ENCODE peak calls at places on chromosomes 1 and 21, in four cellular contexts. F is fibroblast of pulmonary artery, Q is fibroblast of lung, I is psoas muscle. T is an unnamed sample.

GRCh38 chr1:152747831-152748230 is 10.0 kb upstream of the KPRP start:
- DNase-seq in I (no peak), Q (peak), F (no peak), T (peak)

GRCh38 chr1:168942165-168942564 is 164.3 kb upstream of the ATP1B1 start:
- DNase-seq in Q (no peak), F (no peak), I (no peak), T (no peak)

GRCh38 chr1:101004061-101004460 is 21.5 kb downstream of the DPH5 start:
- DNase-seq in Q (peak), I (no peak), F (peak), T (peak)

GRCh38 chr1:79604490-79605198 is 598.1 kb upstream of the ADGRL4 start:
- DNase-seq in I (no peak), Q (no peak), F (no peak), T (no peak)

GRCh38 chr1:30923597-30923996 is 15.0 kb upstream of the SDC3 start:
- DNase-seq in Q (no peak), F (peak), I (no peak), T (peak)

GRCh38 chr21:14058566-14058965 is 152.2 kb downstream of the LIPI start:
- DNase-seq in F (no peak), Q (no peak), I (no peak), T (no peak)

GRCh38 chr1:167532375-167532774 is 14.0 kb upstream of the CD247 start:
- DNase-seq in F (peak), Q (no peak), I (no peak), T (no peak)

GRCh38 chr1:216303690-216304089 is 119.6 kb downstream of the USH2A start:
- DNase-seq in I (no peak), Q (no peak), F (no peak), T (no peak)

GRCh38 chr1:192489748-192490147 is 85.8 kb upstream of the RGS1 start:
- DNase-seq in I (no peak), Q (peak), F (peak), T (peak)

GRCh38 chr1:2785631-2786328 is 15.7 kb downstream of the TTC34 start:
- DNase-seq in Q (no peak), I (peak), F (no peak), T (no peak)

GRCh38 chr1:228530951-228531731 is 44.0 kb downstream of the RNF187 start:
- DNase-seq in Q (no peak), I (no peak), F (no peak), T (no peak)

GRCh38 chr21:37166733-37167132 is 93.7 kb downstream of the TTC3 start:
- DNase-seq in Q (no peak), I (no peak), F (peak), T (no peak)

GRCh38 chr1:202807367-202807925 is 775 bp downstream of the KDM5B start:
- DNase-seq in Q (peak), I (peak), F (no peak), T (peak)

GRCh38 chr1:69791311-69791710 is 223.6 kb downstream of the LRRC7 start:
- DNase-seq in Q (peak), F (peak), I (no peak), T (no peak)

GRCh38 chr1:69787151-69787550 is 219.4 kb downstream of the LRRC7 start:
- DNase-seq in F (no peak), Q (no peak), I (no peak), T (no peak)
- TF ChIP-seq CTCF in F (no peak), Q (no peak), I (no peak), T (no peak)

DNA sequence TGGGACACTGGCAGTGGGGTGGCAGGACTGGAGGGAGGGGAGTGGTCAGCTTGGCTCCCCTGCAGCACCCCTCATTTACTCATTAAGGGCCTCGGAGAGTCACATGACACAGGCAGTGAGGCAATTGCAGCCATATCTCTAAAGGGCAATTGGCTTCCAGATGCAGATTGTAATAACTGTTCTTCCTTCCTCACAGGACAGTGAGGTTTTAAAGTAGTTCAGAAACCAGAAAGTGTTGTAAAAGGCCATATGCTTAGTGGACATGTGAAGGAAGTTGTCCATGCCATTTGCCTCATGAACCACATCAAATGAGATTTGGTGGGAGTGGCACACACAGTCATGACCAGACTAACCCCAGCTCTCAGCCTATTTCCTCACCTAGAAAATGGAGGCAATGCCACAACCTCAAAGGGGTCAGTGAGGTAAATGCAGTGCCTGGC is 11.1 kb downstream of the MTX1 start:
- DNase-seq in Q (peak), I (no peak), F (no peak), T (no peak)
- H3K4me3 ChIP-seq in Q (no peak), I (no peak), F (no peak), T (no peak)

DNA sequence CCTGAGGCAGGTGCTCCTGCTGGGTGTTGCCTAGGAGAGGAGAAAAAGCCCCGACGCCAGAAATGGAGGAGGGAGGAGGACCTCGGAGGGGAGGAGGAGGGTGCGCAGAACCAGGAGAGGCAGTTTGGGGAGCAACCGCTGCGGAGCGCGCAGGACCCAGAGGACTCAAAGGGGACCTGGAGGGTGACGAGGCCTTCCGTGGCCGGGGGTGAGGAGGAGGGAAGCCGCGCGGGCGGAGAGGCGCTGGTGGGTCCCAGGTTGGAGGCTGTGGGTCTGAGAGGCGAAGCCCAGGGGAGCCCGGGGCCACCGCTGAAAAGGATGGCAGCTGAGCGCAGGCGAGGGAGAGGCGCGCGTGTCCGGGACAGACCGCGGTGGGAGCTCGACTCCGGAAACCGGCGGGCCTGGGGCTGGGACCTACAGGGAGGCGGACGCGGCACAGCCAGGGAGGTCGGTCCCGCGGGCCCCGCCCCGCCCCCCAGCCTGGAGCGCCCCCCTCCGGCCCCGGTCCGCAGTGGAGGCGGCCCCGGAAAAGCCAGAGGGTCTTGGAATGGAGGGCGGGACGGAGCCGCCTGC is 15.1 kb downstream of the RNF223 start:
- DNase-seq in I (no peak), F (no peak), Q (no peak), T (peak)
- TF ChIP-seq CTCF in I (peak), F (no peak), Q (no peak), T (peak)

GRCh38 chr21:42041711-42042110 is 29.4 kb upstream of the UMODL1 start:
- DNase-seq in I (no peak), F (no peak), Q (no peak), T (no peak)
- H3K4me3 ChIP-seq in I (no peak), F (no peak), Q (no peak), T (no peak)

GRCh38 chr21:26028183-26028582 is 142.4 kb downstream of the APP start:
- DNase-seq in I (no peak), Q (no peak), F (no peak), T (no peak)

GRCh38 chr21:26027696-26028095 is 142.9 kb downstream of the APP start:
- DNase-seq in Q (peak), F (peak), I (no peak), T (no peak)

DNA sequence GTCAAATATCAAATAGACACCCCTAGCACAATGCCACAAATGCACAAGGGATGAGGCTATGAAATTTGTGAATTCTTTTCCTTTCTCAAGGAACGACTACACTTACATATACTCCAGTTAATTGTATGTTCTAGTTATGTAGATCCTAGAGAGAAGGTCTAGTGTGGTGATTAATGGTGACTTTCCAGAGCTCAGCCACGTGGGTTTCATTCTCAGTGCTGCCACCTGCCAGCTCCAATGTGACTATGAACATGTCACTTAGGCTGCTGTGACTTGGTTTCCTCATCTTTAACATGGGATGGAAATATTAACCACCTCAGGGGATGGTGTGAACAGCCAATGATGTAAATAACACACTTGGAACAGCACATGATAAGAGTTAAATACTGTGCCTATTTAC is 138.3 kb downstream of the APP start:
- DNase-seq in I (no peak), Q (no peak), F (no peak), T (no peak)
- TF ChIP-seq CTCF in I (no peak), Q (no peak), F (peak), T (no peak)

GRCh38 chr1:5981009-5981380 is 11.2 kb downstream of the NPHP4 start:
- DNase-seq in F (no peak), I (no peak), Q (no peak), T (no peak)
- H3K4me3 ChIP-seq in F (no peak), I (no peak), Q (no peak), T (no peak)

T was measured in foreskin fibroblast.